ENCODE peak calls at places on chromosomes 16 and 17, in four cellular contexts. One of them, this sample, is unnamed.
A peak's percentile ranks its signal among the peaks of the same experiment; 100 is the strongest.

GRCh38 chr16:79334127-79334526 is 266.4 kb downstream of the MAF start:
- DNase-seq in non-pigmented ciliary epithelial cell: no peak
- DNase-seq in C1 segment of cervical spinal cord: no peak
- DNase-seq in hepatic stellate cell: no peak
- DNase-seq in this sample: no peak

GRCh38 chr17:41919165-41919817 is 540 bp upstream of the ACLY start:
- DNase-seq in non-pigmented ciliary epithelial cell: no peak
- DNase-seq in C1 segment of cervical spinal cord: no peak
- DNase-seq in hepatic stellate cell: peak; percentile 98
- DNase-seq in this sample: peak; percentile 39

GRCh38 chr17:64418506-64419339 is 28.1 kb upstream of the PECAM1 start:
- DNase-seq in non-pigmented ciliary epithelial cell: no peak
- DNase-seq in C1 segment of cervical spinal cord: no peak
- DNase-seq in hepatic stellate cell: peak; percentile 67
- DNase-seq in this sample: peak; percentile 55

GRCh38 chr17:8581002-8581658 is 49.4 kb downstream of the MYH10 start:
- DNase-seq in non-pigmented ciliary epithelial cell: no peak
- DNase-seq in C1 segment of cervical spinal cord: no peak
- DNase-seq in hepatic stellate cell: no peak
- DNase-seq in this sample: no peak

GRCh38 chr17:62083651-62084050 is 18.6 kb upstream of the MED13 start:
- DNase-seq in non-pigmented ciliary epithelial cell: no peak
- DNase-seq in C1 segment of cervical spinal cord: no peak
- DNase-seq in hepatic stellate cell: no peak
- DNase-seq in this sample: no peak

GRCh38 chr16:29662000-29662728 is 883 bp upstream of the SPN start:
- DNase-seq in non-pigmented ciliary epithelial cell: no peak
- DNase-seq in C1 segment of cervical spinal cord: no peak
- DNase-seq in hepatic stellate cell: no peak
- DNase-seq in this sample: no peak

GRCh38 chr17:67652433-67652832 is 65.3 kb upstream of the NOL11 start:
- DNase-seq in non-pigmented ciliary epithelial cell: no peak
- DNase-seq in C1 segment of cervical spinal cord: no peak
- DNase-seq in hepatic stellate cell: no peak
- DNase-seq in this sample: no peak

GRCh38 chr17:27206447-27206846 is 87.5 kb upstream of the WSB1 start:
- DNase-seq in non-pigmented ciliary epithelial cell: no peak
- DNase-seq in C1 segment of cervical spinal cord: no peak
- DNase-seq in hepatic stellate cell: no peak
- DNase-seq in this sample: no peak

GRCh38 chr16:73040136-73040535 is 7.8 kb downstream of the ZFHX3 start:
- DNase-seq in non-pigmented ciliary epithelial cell: no peak
- DNase-seq in C1 segment of cervical spinal cord: no peak
- DNase-seq in hepatic stellate cell: no peak
- DNase-seq in this sample: no peak

GRCh38 chr16:2715519-2715918 is 4.5 kb downstream of the PRSS27 start:
- DNase-seq in non-pigmented ciliary epithelial cell: no peak
- DNase-seq in C1 segment of cervical spinal cord: no peak
- DNase-seq in hepatic stellate cell: peak; percentile 75
- DNase-seq in this sample: no peak

GRCh38 chr16:71769222-71769621 is 39.4 kb downstream of the AP1G1 start:
- DNase-seq in non-pigmented ciliary epithelial cell: no peak
- DNase-seq in C1 segment of cervical spinal cord: no peak
- DNase-seq in hepatic stellate cell: no peak
- DNase-seq in this sample: no peak

GRCh38 chr17:69492410-69493071 is 78.0 kb downstream of the MAP2K6 start:
- DNase-seq in non-pigmented ciliary epithelial cell: peak; percentile 60
- DNase-seq in C1 segment of cervical spinal cord: no peak
- DNase-seq in hepatic stellate cell: peak; percentile 19
- DNase-seq in this sample: no peak

GRCh38 chr17:17758443-17758842 is 77.2 kb downstream of the RAI1 start:
- DNase-seq in non-pigmented ciliary epithelial cell: no peak
- DNase-seq in C1 segment of cervical spinal cord: no peak
- DNase-seq in hepatic stellate cell: no peak
- DNase-seq in this sample: peak; percentile 52

GRCh38 chr17:6508026-6508425 is 48.3 kb downstream of the PITPNM3 start:
- DNase-seq in non-pigmented ciliary epithelial cell: no peak
- DNase-seq in C1 segment of cervical spinal cord: no peak
- DNase-seq in hepatic stellate cell: no peak
- DNase-seq in this sample: no peak

GRCh38 chr16:85288869-85289660 is 176.8 kb upstream of the CIBAR2 start:
- DNase-seq in non-pigmented ciliary epithelial cell: no peak
- DNase-seq in C1 segment of cervical spinal cord: no peak
- DNase-seq in hepatic stellate cell: no peak
- DNase-seq in this sample: no peak

GRCh38 chr17:67151717-67152116 is 93.3 kb downstream of the HELZ start:
- DNase-seq in non-pigmented ciliary epithelial cell: peak; percentile 62
- DNase-seq in C1 segment of cervical spinal cord: no peak
- DNase-seq in hepatic stellate cell: peak; percentile 50
- DNase-seq in this sample: no peak

GRCh38 chr16:70159355-70160348 is 13.9 kb upstream of the CLEC18C start:
- DNase-seq in non-pigmented ciliary epithelial cell: no peak
- DNase-seq in C1 segment of cervical spinal cord: no peak
- DNase-seq in hepatic stellate cell: peak; percentile 47
- DNase-seq in this sample: no peak

GRCh38 chr16:86367291-86368072 is 142.8 kb upstream of the FOXF1 start:
- DNase-seq in non-pigmented ciliary epithelial cell: no peak
- DNase-seq in C1 segment of cervical spinal cord: no peak
- DNase-seq in hepatic stellate cell: no peak
- DNase-seq in this sample: no peak

GRCh38 chr17:50111687-50112655 is 16.8 kb downstream of the PDK2 start:
- DNase-seq in non-pigmented ciliary epithelial cell: no peak
- DNase-seq in C1 segment of cervical spinal cord: no peak
- DNase-seq in hepatic stellate cell: peak; percentile 59
- DNase-seq in this sample: no peak

GRCh38 chr17:47810200-47810821 is 11.3 kb downstream of the OSBPL7 start:
- DNase-seq in non-pigmented ciliary epithelial cell: peak; percentile 72
- DNase-seq in C1 segment of cervical spinal cord: no peak
- DNase-seq in hepatic stellate cell: peak; percentile 85
- DNase-seq in this sample: no peak

GRCh38 chr17:67054011-67054591 is 9.7 kb downstream of the CACNG1 start:
- DNase-seq in non-pigmented ciliary epithelial cell: no peak
- DNase-seq in C1 segment of cervical spinal cord: no peak
- DNase-seq in hepatic stellate cell: no peak
- DNase-seq in this sample: no peak

GRCh38 chr17:79997004-79997673 is 38.5 kb downstream of the TBC1D16 start:
- DNase-seq in non-pigmented ciliary epithelial cell: no peak
- DNase-seq in C1 segment of cervical spinal cord: no peak
- DNase-seq in hepatic stellate cell: no peak
- DNase-seq in this sample: no peak

GRCh38 chr17:63552211-63552610 is 1.9 kb downstream of the DCAF7 start:
- DNase-seq in non-pigmented ciliary epithelial cell: no peak
- DNase-seq in C1 segment of cervical spinal cord: no peak
- DNase-seq in hepatic stellate cell: no peak
- DNase-seq in this sample: no peak

GRCh38 chr16:12271006-12271405 is 294.5 kb downstream of the SNX29 start:
- DNase-seq in non-pigmented ciliary epithelial cell: no peak
- DNase-seq in C1 segment of cervical spinal cord: peak; percentile 7
- DNase-seq in hepatic stellate cell: peak; percentile 32
- DNase-seq in this sample: peak; percentile 22

GRCh38 chr16:79653337-79654000 is 52.9 kb upstream of the MAF start:
- DNase-seq in non-pigmented ciliary epithelial cell: no peak
- DNase-seq in C1 segment of cervical spinal cord: no peak
- DNase-seq in hepatic stellate cell: no peak
- DNase-seq in this sample: no peak

GRCh38 chr16:5634781-5635180 is 537.2 kb upstream of the EEF2KMT start:
- DNase-seq in non-pigmented ciliary epithelial cell: no peak
- DNase-seq in C1 segment of cervical spinal cord: no peak
- DNase-seq in hepatic stellate cell: no peak
- DNase-seq in this sample: no peak

GRCh38 chr16:64544859-64545258 is 577.0 kb downstream of the CDH11 start:
- DNase-seq in non-pigmented ciliary epithelial cell: no peak
- DNase-seq in C1 segment of cervical spinal cord: no peak
- DNase-seq in hepatic stellate cell: no peak
- DNase-seq in this sample: no peak

This sample was measured in COR-L47.